ENCODE peak calls at places on chromosome 18, in six cellular contexts. One of them, this sample, is unnamed.

GRCh38 chr18:63438181-63438580 is 15.9 kb upstream of the VPS4B start:
- DNase-seq in IMR-90: no peak
- DNase-seq in H9: no peak
- DNase-seq in neuronal stem cell: no peak
- DNase-seq in mesenchymal stem cell: no peak
- DNase-seq in trophoblast cell: peak
- DNase-seq in this sample: no peak

GRCh38 chr18:47594621-47595086 is 335.8 kb downstream of the SMAD2 start:
- DNase-seq in IMR-90: no peak
- DNase-seq in H9: no peak
- DNase-seq in neuronal stem cell: no peak
- DNase-seq in mesenchymal stem cell: no peak
- DNase-seq in trophoblast cell: peak
- DNase-seq in this sample: no peak

GRCh38 chr18:23291456-23292205 is 156.3 kb downstream of the CABLES1 start:
- DNase-seq in IMR-90: peak
- DNase-seq in H9: no peak
- DNase-seq in neuronal stem cell: no peak
- DNase-seq in mesenchymal stem cell: no peak
- DNase-seq in trophoblast cell: no peak
- DNase-seq in this sample: no peak

GRCh38 chr18:58455318-58455950 is 173.5 kb downstream of the ALPK2 start:
- DNase-seq in IMR-90: no peak
- DNase-seq in H9: no peak
- DNase-seq in neuronal stem cell: no peak
- DNase-seq in mesenchymal stem cell: no peak
- DNase-seq in trophoblast cell: no peak
- DNase-seq in this sample: no peak

GRCh38 chr18:47317824-47318508 is 66.5 kb upstream of the SKOR2 start:
- DNase-seq in IMR-90: no peak
- DNase-seq in H9: no peak
- DNase-seq in neuronal stem cell: no peak
- DNase-seq in mesenchymal stem cell: no peak
- DNase-seq in trophoblast cell: no peak
- DNase-seq in this sample: no peak

GRCh38 chr18:55419939-55420664 is 167.9 kb downstream of the TCF4 start:
- DNase-seq in IMR-90: no peak
- DNase-seq in H9: no peak
- DNase-seq in neuronal stem cell: no peak
- DNase-seq in mesenchymal stem cell: peak
- DNase-seq in trophoblast cell: no peak
- DNase-seq in this sample: peak

GRCh38 chr18:10169064-10169562 is 255.3 kb downstream of the VAPA start:
- DNase-seq in IMR-90: peak
- DNase-seq in H9: no peak
- DNase-seq in neuronal stem cell: no peak
- DNase-seq in mesenchymal stem cell: peak
- DNase-seq in trophoblast cell: no peak
- DNase-seq in this sample: no peak

GRCh38 chr18:58525517-58525916 is 103.4 kb downstream of the ALPK2 start:
- DNase-seq in IMR-90: peak
- DNase-seq in H9: no peak
- DNase-seq in neuronal stem cell: no peak
- DNase-seq in mesenchymal stem cell: peak
- DNase-seq in trophoblast cell: no peak
- DNase-seq in this sample: no peak

GRCh38 chr18:73683618-73684238 is 463.9 kb downstream of the FBXO15 start:
- DNase-seq in IMR-90: peak
- DNase-seq in H9: no peak
- DNase-seq in neuronal stem cell: no peak
- DNase-seq in mesenchymal stem cell: no peak
- DNase-seq in trophoblast cell: peak
- DNase-seq in this sample: no peak

GRCh38 chr18:56402872-56403516 is 235.4 kb downstream of the TXNL1 start:
- DNase-seq in IMR-90: peak
- DNase-seq in H9: no peak
- DNase-seq in neuronal stem cell: no peak
- DNase-seq in mesenchymal stem cell: peak
- DNase-seq in trophoblast cell: peak
- DNase-seq in this sample: no peak

GRCh38 chr18:25734336-25734735 is 356.1 kb downstream of the SS18 start:
- DNase-seq in IMR-90: no peak
- DNase-seq in H9: no peak
- DNase-seq in neuronal stem cell: no peak
- DNase-seq in mesenchymal stem cell: no peak
- DNase-seq in trophoblast cell: no peak
- DNase-seq in this sample: peak

GRCh38 chr18:72866901-72867701 is 686 bp downstream of the NETO1 start:
- DNase-seq in IMR-90: no peak
- DNase-seq in H9: peak
- DNase-seq in neuronal stem cell: peak
- DNase-seq in mesenchymal stem cell: peak
- DNase-seq in trophoblast cell: no peak
- DNase-seq in this sample: peak

GRCh38 chr18:2547477-2548087 is 23.7 kb downstream of the METTL4 start:
- DNase-seq in IMR-90: peak
- DNase-seq in H9: no peak
- DNase-seq in neuronal stem cell: peak
- DNase-seq in mesenchymal stem cell: peak
- DNase-seq in trophoblast cell: peak
- DNase-seq in this sample: peak

GRCh38 chr18:50006470-50007046 is 188.4 kb downstream of the MYO5B start:
- DNase-seq in IMR-90: no peak
- DNase-seq in H9: no peak
- DNase-seq in neuronal stem cell: no peak
- DNase-seq in mesenchymal stem cell: no peak
- DNase-seq in trophoblast cell: no peak
- DNase-seq in this sample: no peak

GRCh38 chr18:71233177-71233576 is 944.3 kb downstream of the SOCS6 start:
- DNase-seq in IMR-90: no peak
- DNase-seq in H9: no peak
- DNase-seq in neuronal stem cell: no peak
- DNase-seq in mesenchymal stem cell: no peak
- DNase-seq in trophoblast cell: no peak
- DNase-seq in this sample: no peak

GRCh38 chr18:8537400-8537799 is 71.8 kb upstream of the RAB12 start:
- DNase-seq in IMR-90: no peak
- DNase-seq in H9: no peak
- DNase-seq in neuronal stem cell: no peak
- DNase-seq in mesenchymal stem cell: no peak
- DNase-seq in trophoblast cell: no peak
- DNase-seq in this sample: no peak

GRCh38 chr18:57784034-57784815 is 18.9 kb downstream of the ATP8B1 start:
- DNase-seq in IMR-90: peak
- DNase-seq in H9: no peak
- DNase-seq in neuronal stem cell: no peak
- DNase-seq in mesenchymal stem cell: peak
- DNase-seq in trophoblast cell: no peak
- DNase-seq in this sample: no peak

GRCh38 chr18:50441518-50441917 is 66.7 kb downstream of the SKA1 start:
- DNase-seq in IMR-90: no peak
- DNase-seq in H9: no peak
- DNase-seq in neuronal stem cell: no peak
- DNase-seq in mesenchymal stem cell: no peak
- DNase-seq in trophoblast cell: no peak
- DNase-seq in this sample: no peak

GRCh38 chr18:10736984-10737383 is 211.2 kb downstream of the NAPG start:
- DNase-seq in IMR-90: no peak
- DNase-seq in H9: no peak
- DNase-seq in neuronal stem cell: no peak
- DNase-seq in mesenchymal stem cell: no peak
- DNase-seq in trophoblast cell: no peak
- DNase-seq in this sample: peak

GRCh38 chr18:51278045-51278649 is 80.7 kb upstream of the MEX3C start:
- DNase-seq in IMR-90: no peak
- DNase-seq in H9: peak
- DNase-seq in neuronal stem cell: peak
- DNase-seq in mesenchymal stem cell: peak
- DNase-seq in trophoblast cell: peak
- DNase-seq in this sample: peak

GRCh38 chr18:76455015-76455676 is 39.9 kb downstream of the ZNF516 start:
- DNase-seq in IMR-90: no peak
- DNase-seq in H9: no peak
- DNase-seq in neuronal stem cell: no peak
- DNase-seq in mesenchymal stem cell: peak
- DNase-seq in trophoblast cell: no peak
- DNase-seq in this sample: no peak

GRCh38 chr18:76454429-76454828 is 40.6 kb downstream of the ZNF516 start:
- DNase-seq in IMR-90: peak
- DNase-seq in H9: no peak
- DNase-seq in neuronal stem cell: no peak
- DNase-seq in mesenchymal stem cell: peak
- DNase-seq in trophoblast cell: no peak
- DNase-seq in this sample: no peak

GRCh38 chr18:76452357-76452756 is 42.7 kb downstream of the ZNF516 start:
- DNase-seq in IMR-90: peak
- DNase-seq in H9: no peak
- DNase-seq in neuronal stem cell: no peak
- DNase-seq in mesenchymal stem cell: peak
- DNase-seq in trophoblast cell: no peak
- DNase-seq in this sample: peak

GRCh38 chr18:76451475-76452331 is 43.3 kb downstream of the ZNF516 start:
- DNase-seq in IMR-90: no peak
- DNase-seq in H9: peak
- DNase-seq in neuronal stem cell: peak
- DNase-seq in mesenchymal stem cell: peak
- DNase-seq in trophoblast cell: no peak
- DNase-seq in this sample: no peak

DNA sequence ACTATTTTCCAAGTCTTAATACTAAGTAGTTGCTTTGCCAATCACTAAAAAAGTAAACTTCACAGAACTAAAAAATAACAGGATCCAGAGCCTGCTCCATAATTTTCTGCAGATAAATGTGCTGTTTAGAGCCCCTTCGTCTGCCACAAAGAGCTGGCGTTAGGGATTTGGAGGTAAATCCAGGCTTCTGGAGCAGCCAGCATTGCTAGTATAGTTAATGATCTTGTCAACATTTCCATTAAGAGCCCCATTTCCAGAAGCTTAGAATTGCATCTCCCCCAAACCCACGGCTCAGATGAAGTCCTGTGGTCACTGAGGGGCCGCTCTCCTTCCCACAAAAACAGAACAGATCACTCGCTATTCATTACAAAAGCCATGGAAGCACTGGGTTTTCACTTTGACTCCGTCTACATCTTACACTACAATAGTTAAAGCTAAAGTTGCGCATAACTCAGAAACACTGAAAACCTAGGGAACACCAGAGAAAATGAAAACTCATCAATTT is 41.9 kb downstream of the ZNF516 start:
- DNase-seq in IMR-90: no peak
- DNase-seq in H9: peak
- DNase-seq in neuronal stem cell: no peak
- DNase-seq in mesenchymal stem cell: peak
- DNase-seq in trophoblast cell: no peak
- DNase-seq in this sample: no peak
- H3K4me2 ChIP-seq in IMR-90: no peak
- H3K4me2 ChIP-seq in H9: no peak
- H3K4me2 ChIP-seq in neuronal stem cell: no peak
- H3K4me2 ChIP-seq in mesenchymal stem cell: peak
- H3K4me2 ChIP-seq in trophoblast cell: no peak
- H3K4me2 ChIP-seq in this sample: no peak

GRCh38 chr18:48643262-48643661 is 104.4 kb downstream of the CTIF start:
- DNase-seq in IMR-90: peak
- DNase-seq in H9: no peak
- DNase-seq in neuronal stem cell: no peak
- DNase-seq in mesenchymal stem cell: peak
- DNase-seq in trophoblast cell: no peak
- DNase-seq in this sample: no peak

GRCh38 chr18:48645427-48646002 is 106.7 kb downstream of the CTIF start:
- DNase-seq in IMR-90: no peak
- DNase-seq in H9: no peak
- DNase-seq in neuronal stem cell: no peak
- DNase-seq in mesenchymal stem cell: no peak
- DNase-seq in trophoblast cell: no peak
- DNase-seq in this sample: no peak

GRCh38 chr18:48642503-48642902 is 103.7 kb downstream of the CTIF start:
- DNase-seq in IMR-90: no peak
- DNase-seq in H9: no peak
- DNase-seq in neuronal stem cell: no peak
- DNase-seq in mesenchymal stem cell: no peak
- DNase-seq in trophoblast cell: no peak
- DNase-seq in this sample: no peak

GRCh38 chr18:48641981-48642380 is 103.2 kb downstream of the CTIF start:
- DNase-seq in IMR-90: peak
- DNase-seq in H9: no peak
- DNase-seq in neuronal stem cell: no peak
- DNase-seq in mesenchymal stem cell: no peak
- DNase-seq in trophoblast cell: no peak
- DNase-seq in this sample: no peak

DNA sequence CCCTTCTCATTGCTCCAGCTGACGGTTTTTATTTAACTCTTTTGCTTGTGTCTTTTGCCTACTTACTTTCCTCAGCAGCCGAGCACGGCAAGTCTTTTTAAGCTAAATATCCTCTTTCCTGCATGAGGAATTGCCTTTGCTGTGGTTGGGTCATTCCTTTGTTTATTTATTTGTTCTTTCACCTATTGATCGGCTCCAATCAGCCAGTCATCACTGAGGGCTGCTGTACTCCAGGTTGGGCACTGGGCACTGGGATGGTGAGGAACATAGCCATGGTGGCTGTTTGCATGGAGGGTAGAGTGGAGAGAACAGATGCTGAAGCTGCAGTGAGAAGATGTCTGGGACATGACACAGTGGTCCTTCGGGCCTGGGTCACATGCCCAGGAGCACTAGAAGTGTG is 105.2 kb downstream of the CTIF start:
- DNase-seq in IMR-90: no peak
- DNase-seq in H9: no peak
- DNase-seq in neuronal stem cell: no peak
- DNase-seq in mesenchymal stem cell: no peak
- DNase-seq in trophoblast cell: no peak
- DNase-seq in this sample: no peak
- H3K18ac ChIP-seq in IMR-90: no peak
- H3K18ac ChIP-seq in H9: no peak
- H3K18ac ChIP-seq in neuronal stem cell: no peak
- H3K18ac ChIP-seq in mesenchymal stem cell: no peak
- H3K18ac ChIP-seq in trophoblast cell: no peak
- H3K18ac ChIP-seq in this sample: no peak

DNA sequence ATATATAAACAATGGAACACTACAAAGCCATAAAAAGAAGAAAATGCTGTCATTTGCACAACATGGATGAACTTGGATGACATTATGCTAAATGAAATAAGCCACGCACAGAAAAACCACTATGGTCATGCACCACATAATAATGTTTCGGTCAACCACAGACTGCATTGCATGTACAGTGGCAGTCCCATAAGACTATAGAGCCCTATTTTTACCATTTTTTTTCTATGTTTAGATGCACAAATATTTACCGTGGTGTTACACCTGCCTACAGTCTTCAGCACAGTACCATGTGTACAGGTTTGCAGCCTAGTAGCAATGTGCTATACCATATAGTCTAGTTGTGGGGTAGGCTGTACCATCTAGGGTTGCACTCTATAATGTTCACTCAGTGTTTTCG is 476.1 kb downstream of the DLGAP1 start:
- DNase-seq in IMR-90: no peak
- DNase-seq in H9: no peak
- DNase-seq in neuronal stem cell: no peak
- DNase-seq in mesenchymal stem cell: no peak
- DNase-seq in trophoblast cell: no peak
- DNase-seq in this sample: no peak
- H3K23ac ChIP-seq in IMR-90: no peak
- H3K23ac ChIP-seq in H9: no peak
- H3K23ac ChIP-seq in neuronal stem cell: no peak
- H3K23ac ChIP-seq in mesenchymal stem cell: no peak
- H3K23ac ChIP-seq in trophoblast cell: no peak
- H3K23ac ChIP-seq in this sample: no peak

GRCh38 chr18:69723434-69723833 is 224.2 kb downstream of the CD226 start:
- DNase-seq in IMR-90: no peak
- DNase-seq in H9: no peak
- DNase-seq in neuronal stem cell: no peak
- DNase-seq in mesenchymal stem cell: no peak
- DNase-seq in trophoblast cell: no peak
- DNase-seq in this sample: no peak
- H3K4me2 ChIP-seq in IMR-90: no peak
- H3K4me2 ChIP-seq in H9: no peak
- H3K4me2 ChIP-seq in neuronal stem cell: no peak
- H3K4me2 ChIP-seq in mesenchymal stem cell: no peak
- H3K4me2 ChIP-seq in trophoblast cell: no peak
- H3K4me2 ChIP-seq in this sample: no peak